ENCODE peak calls at places on chromosomes 4 and X, in six cellular contexts. One of them, this sample, is unnamed.

GRCh38 chr4:169658196-169658595 is 37.8 kb downstream of the CLCN3 start:
- DNase-seq in astrocyte of the spinal cord: no peak
- DNase-seq in CD8-positive, alpha-beta memory T cell: no peak
- DNase-seq in heart left ventricle: no peak
- DNase-seq in neuronal stem cell: no peak
- DNase-seq in left lung: no peak
- DNase-seq in this sample: no peak

GRCh38 chr4:945274-946102 is 13.2 kb downstream of the TMEM175 start:
- DNase-seq in astrocyte of the spinal cord: no peak
- DNase-seq in CD8-positive, alpha-beta memory T cell: peak
- DNase-seq in heart left ventricle: no peak
- DNase-seq in neuronal stem cell: peak
- DNase-seq in left lung: peak
- DNase-seq in this sample: no peak

GRCh38 chr4:146153964-146154536 is 21.5 kb upstream of the LSM6 start:
- DNase-seq in astrocyte of the spinal cord: no peak
- DNase-seq in CD8-positive, alpha-beta memory T cell: no peak
- DNase-seq in heart left ventricle: no peak
- DNase-seq in neuronal stem cell: no peak
- DNase-seq in left lung: no peak
- DNase-seq in this sample: no peak

GRCh38 chrX:107723501-107723900 is 52.1 kb downstream of the TSC22D3 start:
- DNase-seq in astrocyte of the spinal cord: no peak
- DNase-seq in CD8-positive, alpha-beta memory T cell: no peak
- DNase-seq in heart left ventricle: no peak
- DNase-seq in neuronal stem cell: no peak
- DNase-seq in left lung: no peak
- DNase-seq in this sample: no peak

GRCh38 chr4:145433684-145434083 is 48.0 kb upstream of the SMAD1 start:
- DNase-seq in astrocyte of the spinal cord: no peak
- DNase-seq in CD8-positive, alpha-beta memory T cell: no peak
- DNase-seq in heart left ventricle: no peak
- DNase-seq in neuronal stem cell: no peak
- DNase-seq in left lung: no peak
- DNase-seq in this sample: no peak

GRCh38 chr4:37737456-37737855 is 51.3 kb upstream of the RELL1 start:
- DNase-seq in astrocyte of the spinal cord: peak
- DNase-seq in CD8-positive, alpha-beta memory T cell: no peak
- DNase-seq in heart left ventricle: no peak
- DNase-seq in neuronal stem cell: no peak
- DNase-seq in left lung: no peak
- DNase-seq in this sample: no peak

GRCh38 chrX:136162827-136163427 is 15.6 kb downstream of the FHL1 start:
- DNase-seq in astrocyte of the spinal cord: peak
- DNase-seq in CD8-positive, alpha-beta memory T cell: peak
- DNase-seq in heart left ventricle: peak
- DNase-seq in neuronal stem cell: no peak
- DNase-seq in left lung: no peak
- DNase-seq in this sample: no peak

GRCh38 chrX:34300871-34301270 is 168.8 kb upstream of the FAM47A start:
- DNase-seq in astrocyte of the spinal cord: peak
- DNase-seq in CD8-positive, alpha-beta memory T cell: no peak
- DNase-seq in heart left ventricle: no peak
- DNase-seq in neuronal stem cell: peak
- DNase-seq in left lung: no peak
- DNase-seq in this sample: no peak

GRCh38 chrX:45806410-45807121 is 605.9 kb upstream of the DIPK2B start:
- DNase-seq in astrocyte of the spinal cord: peak
- DNase-seq in CD8-positive, alpha-beta memory T cell: peak
- DNase-seq in heart left ventricle: no peak
- DNase-seq in neuronal stem cell: no peak
- DNase-seq in left lung: no peak
- DNase-seq in this sample: no peak

GRCh38 chrX:74179936-74180454 is 124.0 kb upstream of the ZCCHC13 start:
- DNase-seq in astrocyte of the spinal cord: no peak
- DNase-seq in CD8-positive, alpha-beta memory T cell: no peak
- DNase-seq in heart left ventricle: no peak
- DNase-seq in neuronal stem cell: no peak
- DNase-seq in left lung: no peak
- DNase-seq in this sample: no peak

GRCh38 chrX:989959-990510 is 222.4 kb downstream of the CRLF2 start:
- DNase-seq in astrocyte of the spinal cord: peak
- DNase-seq in CD8-positive, alpha-beta memory T cell: peak
- DNase-seq in heart left ventricle: no peak
- DNase-seq in neuronal stem cell: no peak
- DNase-seq in left lung: no peak
- DNase-seq in this sample: peak

GRCh38 chr4:101126044-101126443 is 221.3 kb downstream of the PPP3CA start:
- DNase-seq in astrocyte of the spinal cord: peak
- DNase-seq in CD8-positive, alpha-beta memory T cell: no peak
- DNase-seq in heart left ventricle: no peak
- DNase-seq in neuronal stem cell: no peak
- DNase-seq in left lung: no peak
- DNase-seq in this sample: no peak

GRCh38 chr4:16225996-16226815 is at the start of gene TAPT1:
- DNase-seq in astrocyte of the spinal cord: peak
- DNase-seq in CD8-positive, alpha-beta memory T cell: peak
- DNase-seq in heart left ventricle: peak
- DNase-seq in neuronal stem cell: peak
- DNase-seq in left lung: peak
- DNase-seq in this sample: peak

GRCh38 chr4:182074842-182075241 is 168.4 kb upstream of the TENM3 start:
- DNase-seq in astrocyte of the spinal cord: no peak
- DNase-seq in CD8-positive, alpha-beta memory T cell: no peak
- DNase-seq in heart left ventricle: no peak
- DNase-seq in neuronal stem cell: no peak
- DNase-seq in left lung: no peak
- DNase-seq in this sample: no peak

GRCh38 chrX:146854281-146854680 is 39.7 kb upstream of the CXorf51A start:
- DNase-seq in astrocyte of the spinal cord: no peak
- DNase-seq in CD8-positive, alpha-beta memory T cell: no peak
- DNase-seq in heart left ventricle: no peak
- DNase-seq in neuronal stem cell: no peak
- DNase-seq in left lung: no peak
- DNase-seq in this sample: no peak

GRCh38 chr4:25861951-25862410 is 807 bp downstream of the SEL1L3 start:
- DNase-seq in astrocyte of the spinal cord: peak
- DNase-seq in CD8-positive, alpha-beta memory T cell: peak
- DNase-seq in heart left ventricle: no peak
- DNase-seq in neuronal stem cell: no peak
- DNase-seq in left lung: no peak
- DNase-seq in this sample: no peak

GRCh38 chr4:113979157-113979972 is at the start of gene ARSJ:
- DNase-seq in astrocyte of the spinal cord: peak
- DNase-seq in CD8-positive, alpha-beta memory T cell: no peak
- DNase-seq in heart left ventricle: peak
- DNase-seq in neuronal stem cell: peak
- DNase-seq in left lung: peak
- DNase-seq in this sample: peak

GRCh38 chrX:24025741-24026402 is 1.1 kb downstream of the KLHL15 start:
- DNase-seq in astrocyte of the spinal cord: peak
- DNase-seq in CD8-positive, alpha-beta memory T cell: no peak
- DNase-seq in heart left ventricle: no peak
- DNase-seq in neuronal stem cell: no peak
- DNase-seq in left lung: no peak
- DNase-seq in this sample: no peak

GRCh38 chr4:54067163-54067562 is 2.8 kb upstream of the CHIC2 start:
- DNase-seq in astrocyte of the spinal cord: peak
- DNase-seq in CD8-positive, alpha-beta memory T cell: no peak
- DNase-seq in heart left ventricle: no peak
- DNase-seq in neuronal stem cell: no peak
- DNase-seq in left lung: no peak
- DNase-seq in this sample: no peak

GRCh38 chr4:114040319-114041116 is 61.1 kb upstream of the ARSJ start:
- DNase-seq in astrocyte of the spinal cord: peak
- DNase-seq in CD8-positive, alpha-beta memory T cell: no peak
- DNase-seq in heart left ventricle: no peak
- DNase-seq in neuronal stem cell: no peak
- DNase-seq in left lung: no peak
- DNase-seq in this sample: no peak

DNA sequence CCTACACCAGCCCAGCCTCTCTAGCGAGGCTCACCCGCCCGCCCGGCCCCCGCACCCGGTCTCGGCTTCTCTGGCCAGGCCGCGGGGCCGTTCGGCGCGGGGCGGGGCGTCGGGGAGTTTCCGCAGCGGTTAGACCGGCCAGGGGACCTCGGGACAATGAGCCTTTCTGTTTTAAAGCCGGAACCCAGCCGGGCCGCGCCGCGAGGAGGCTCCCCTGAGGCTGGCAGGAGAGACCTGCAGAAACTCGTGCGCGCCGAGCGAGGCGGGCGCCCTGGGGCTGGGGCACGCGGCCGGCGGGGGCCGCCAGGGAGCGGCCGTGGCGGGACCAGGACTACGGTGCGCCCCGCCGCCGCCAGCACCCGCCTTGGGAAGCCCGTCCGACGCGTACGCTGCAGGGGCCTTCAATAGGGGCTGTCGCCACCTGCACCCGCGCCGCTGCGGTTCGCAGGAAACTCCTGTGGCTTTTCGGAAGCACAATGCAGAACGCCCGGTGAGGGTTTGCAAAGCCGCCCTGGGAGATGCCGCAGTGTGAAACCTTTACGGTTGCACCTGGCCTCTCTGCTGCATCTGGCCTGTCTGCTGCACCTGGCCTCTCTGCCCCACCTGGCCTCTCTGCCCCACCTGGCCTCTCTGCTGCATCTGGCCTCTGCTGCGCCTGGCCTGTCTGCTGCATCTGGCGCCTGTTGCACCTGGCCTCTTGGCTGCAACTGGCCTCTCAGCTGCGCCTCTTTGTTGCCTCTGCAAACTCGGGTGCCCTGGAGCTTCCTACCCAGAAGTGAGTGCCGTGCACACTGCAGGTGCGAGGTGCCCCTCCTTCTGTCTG is 63.9 kb downstream of the TRAPPC11 start:
- DNase-seq in astrocyte of the spinal cord: peak
- DNase-seq in CD8-positive, alpha-beta memory T cell: peak
- DNase-seq in heart left ventricle: peak
- DNase-seq in neuronal stem cell: peak
- DNase-seq in left lung: peak
- DNase-seq in this sample: peak
- H3K4me3 ChIP-seq in astrocyte of the spinal cord: peak
- H3K4me3 ChIP-seq in CD8-positive, alpha-beta memory T cell: peak
- H3K4me3 ChIP-seq in heart left ventricle: peak
- H3K4me3 ChIP-seq in neuronal stem cell: peak
- H3K4me3 ChIP-seq in left lung: peak
- H3K4me3 ChIP-seq in this sample: peak

GRCh38 chr4:40173470-40173875 is 23.4 kb upstream of the RHOH start:
- DNase-seq in astrocyte of the spinal cord: no peak
- DNase-seq in CD8-positive, alpha-beta memory T cell: no peak
- DNase-seq in heart left ventricle: no peak
- DNase-seq in neuronal stem cell: no peak
- DNase-seq in left lung: no peak
- DNase-seq in this sample: no peak
- H3K4me3 ChIP-seq in astrocyte of the spinal cord: no peak
- H3K4me3 ChIP-seq in CD8-positive, alpha-beta memory T cell: no peak
- H3K4me3 ChIP-seq in heart left ventricle: no peak
- H3K4me3 ChIP-seq in neuronal stem cell: no peak
- H3K4me3 ChIP-seq in left lung: no peak
- H3K4me3 ChIP-seq in this sample: no peak

GRCh38 chr4:67261971-67262370 is 283.3 kb downstream of the CENPC start:
- DNase-seq in astrocyte of the spinal cord: no peak
- DNase-seq in CD8-positive, alpha-beta memory T cell: no peak
- DNase-seq in heart left ventricle: no peak
- DNase-seq in neuronal stem cell: no peak
- DNase-seq in left lung: no peak
- DNase-seq in this sample: no peak
- H3K4me3 ChIP-seq in astrocyte of the spinal cord: no peak
- H3K4me3 ChIP-seq in CD8-positive, alpha-beta memory T cell: no peak
- H3K4me3 ChIP-seq in heart left ventricle: no peak
- H3K4me3 ChIP-seq in neuronal stem cell: no peak
- H3K4me3 ChIP-seq in left lung: no peak
- H3K4me3 ChIP-seq in this sample: no peak

DNA sequence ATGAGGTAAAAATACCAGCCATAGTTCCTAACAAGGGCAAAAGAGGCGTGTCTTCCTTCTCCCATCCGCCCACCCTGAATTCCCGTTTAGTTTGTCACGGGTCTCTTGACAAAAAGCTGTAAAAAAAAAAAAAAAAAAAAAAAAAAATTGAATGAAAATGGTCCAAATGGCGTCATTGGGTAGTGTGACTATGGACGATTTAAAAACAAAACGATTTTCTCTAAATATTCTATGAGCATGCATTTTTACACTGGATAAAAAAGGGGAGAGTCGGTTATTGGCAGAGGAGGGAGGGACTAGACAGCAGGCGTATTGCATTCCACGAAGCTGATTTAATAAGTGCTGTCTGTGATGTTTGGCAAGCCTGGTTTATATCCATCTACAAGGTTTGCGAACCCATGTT is at the start of gene FAM133A:
- DNase-seq in astrocyte of the spinal cord: peak
- DNase-seq in CD8-positive, alpha-beta memory T cell: no peak
- DNase-seq in heart left ventricle: no peak
- DNase-seq in neuronal stem cell: no peak
- DNase-seq in left lung: no peak
- DNase-seq in this sample: no peak
- H3K4me3 ChIP-seq in astrocyte of the spinal cord: peak
- H3K4me3 ChIP-seq in CD8-positive, alpha-beta memory T cell: peak
- H3K4me3 ChIP-seq in heart left ventricle: peak
- H3K4me3 ChIP-seq in neuronal stem cell: peak
- H3K4me3 ChIP-seq in left lung: peak
- H3K4me3 ChIP-seq in this sample: peak

GRCh38 chrX:120310861-120311631 is at the start of gene TMEM255A:
- DNase-seq in astrocyte of the spinal cord: peak
- DNase-seq in CD8-positive, alpha-beta memory T cell: no peak
- DNase-seq in heart left ventricle: no peak
- DNase-seq in neuronal stem cell: peak
- DNase-seq in left lung: peak
- DNase-seq in this sample: no peak
- H3K4me3 ChIP-seq in astrocyte of the spinal cord: peak
- H3K4me3 ChIP-seq in CD8-positive, alpha-beta memory T cell: peak
- H3K4me3 ChIP-seq in heart left ventricle: peak
- H3K4me3 ChIP-seq in neuronal stem cell: peak
- H3K4me3 ChIP-seq in left lung: peak
- H3K4me3 ChIP-seq in this sample: peak

GRCh38 chr4:58543465-58543864 is 1433.3 kb upstream of the IGFBP7 start:
- DNase-seq in astrocyte of the spinal cord: no peak
- DNase-seq in CD8-positive, alpha-beta memory T cell: no peak
- DNase-seq in heart left ventricle: no peak
- DNase-seq in neuronal stem cell: no peak
- DNase-seq in left lung: no peak
- DNase-seq in this sample: no peak
- H3K4me3 ChIP-seq in astrocyte of the spinal cord: no peak
- H3K4me3 ChIP-seq in CD8-positive, alpha-beta memory T cell: no peak
- H3K4me3 ChIP-seq in heart left ventricle: no peak
- H3K4me3 ChIP-seq in neuronal stem cell: no peak
- H3K4me3 ChIP-seq in left lung: no peak
- H3K4me3 ChIP-seq in this sample: no peak